ENCODE peak calls at places on chromosomes 1 and 21, in six cellular contexts. S is esophagus squamous epithelium, W is suprapubic skin, F is uterus, P is K562, M is IMR-90. V is an unnamed sample.

GRCh38 chr1:7422081-7422480 is 349.0 kb upstream of the VAMP3 start:
- DNase-seq in S (no peak), W (peak; percentile 57), F (peak; percentile 4), P (no peak), M (no peak), V (no peak)

GRCh38 chr1:23611601-23612327 is 52.5 kb upstream of the ID3 start:
- DNase-seq in S (no peak), W (no peak), F (no peak), P (no peak), M (no peak), V (no peak)

GRCh38 chr1:158078569-158079080 is 85.2 kb downstream of the KIRREL1 start:
- DNase-seq in S (no peak), W (no peak), F (no peak), P (no peak), M (no peak), V (no peak)

GRCh38 chr1:82160903-82161302 is 360.2 kb downstream of the ADGRL2 start:
- DNase-seq in S (no peak), W (no peak), F (no peak), P (no peak), M (no peak), V (no peak)

GRCh38 chr1:198437352-198437751 is 103.1 kb downstream of the ATP6V1G3 start:
- DNase-seq in S (no peak), W (no peak), F (no peak), P (no peak), M (peak; percentile 54), V (no peak)

GRCh38 chr21:44407493-44407892 is 47.8 kb upstream of the LRRC3 start:
- DNase-seq in S (no peak), W (no peak), F (no peak), P (no peak), M (no peak), V (no peak)

GRCh38 chr1:245304698-245305097 is 149.9 kb downstream of the KIF26B start:
- DNase-seq in S (no peak), W (no peak), F (no peak), P (no peak), M (no peak), V (no peak)

GRCh38 chr1:43144228-43144627 is 27.9 kb downstream of the EBNA1BP2 start:
- DNase-seq in S (no peak), W (no peak), F (no peak), P (no peak), M (peak; percentile 69), V (no peak)

GRCh38 chr21:41970751-41971653 is 17.2 kb upstream of the C2CD2 start:
- DNase-seq in S (no peak), W (peak; percentile 48), F (no peak), P (no peak), M (no peak), V (no peak)

GRCh38 chr1:43707191-43708005 is at the start of gene ST3GAL3:
- DNase-seq in S (peak; percentile 51), W (peak; percentile 97), F (peak; percentile 89), P (peak; percentile 98), M (peak; percentile 90), V (peak; percentile 95)

GRCh38 chr1:175597969-175598765 is 145.2 kb downstream of the TNR start:
- DNase-seq in S (no peak), W (no peak), F (no peak), P (no peak), M (peak; percentile 3), V (no peak)

GRCh38 chr21:46182548-46183336 is 1.5 kb downstream of the SPATC1L start:
- DNase-seq in S (no peak), W (peak; percentile 81), F (peak; percentile 66), P (peak; percentile 59), M (no peak), V (peak; percentile 87)

GRCh38 chr21:44510508-44511218 is 29.3 kb downstream of the KRTAP10-1 start:
- DNase-seq in S (no peak), W (no peak), F (no peak), P (peak; percentile 78), M (no peak), V (peak; percentile 94)

GRCh38 chr1:60470231-60470630 is 396.7 kb upstream of the C1orf87 start:
- DNase-seq in S (no peak), W (no peak), F (no peak), P (no peak), M (no peak), V (no peak)

GRCh38 chr1:218302155-218302554 is 17.1 kb downstream of the RRP15 start:
- DNase-seq in S (no peak), W (no peak), F (no peak), P (no peak), M (no peak), V (no peak)

GRCh38 chr1:162950187-162950586 is 89.2 kb upstream of the CCDC190 start:
- DNase-seq in S (no peak), W (no peak), F (no peak), P (no peak), M (no peak), V (no peak)

GRCh38 chr1:183733610-183734219 is 71.2 kb upstream of the RGL1 start:
- DNase-seq in S (no peak), W (no peak), F (no peak), P (no peak), M (no peak), V (no peak)
- H3K27ac ChIP-seq in S (no peak overlapping the region), W (no peak overlapping the region), F (no peak overlapping the region), P (no peak overlapping the region), M (no peak overlapping the region), V (no peak overlapping the region)

GRCh38 chr21:33069645-33069993 is 322 bp upstream of the OLIG1 start:
- DNase-seq in S (no peak), W (no peak), F (no peak), P (no peak), M (no peak), V (no peak)
- TF ChIP-seq POLR2A in S (no peak), W (no peak), F (no peak), P (no peak), M (no peak), V (no peak)

GRCh38 chr1:51313961-51314777 is 16.2 kb downstream of the TTC39A start:
- DNase-seq in S (no peak), W (no peak), F (no peak), P (no peak), M (peak; percentile 87), V (no peak)
- H3K27ac ChIP-seq in S (peak overlapping the region; percentile 83), W (peak overlapping the region; percentile 51), F (peak overlapping the region; percentile 48), P (no peak overlapping the region), M (peak overlapping the region; percentile 69), V (peak overlapping the region; percentile 81)

DNA sequence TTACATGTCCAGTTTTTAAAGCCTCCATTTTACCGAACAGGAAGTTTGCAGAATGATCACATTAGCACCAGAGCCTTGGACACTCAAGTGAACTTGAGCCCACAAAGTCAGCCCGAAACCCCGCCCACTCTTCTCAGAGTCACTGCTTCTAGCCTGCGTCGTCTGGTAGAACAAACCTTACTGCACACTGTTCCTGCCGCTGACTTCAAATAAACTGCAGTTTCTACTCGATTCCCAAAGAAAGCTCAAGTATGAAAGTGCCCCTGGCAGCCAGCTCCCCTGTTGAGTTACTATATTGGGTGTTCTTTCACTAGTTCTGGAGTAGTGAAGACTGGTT is 164.7 kb downstream of the GALNT2 start:
- DNase-seq in S (no peak), W (no peak), F (no peak), P (peak; percentile 75), M (peak; percentile 60), V (no peak)
- TF ChIP-seq POLR2A in S (no peak), W (no peak), F (no peak), P (no peak), M (no peak), V (peak; percentile 74)

DNA sequence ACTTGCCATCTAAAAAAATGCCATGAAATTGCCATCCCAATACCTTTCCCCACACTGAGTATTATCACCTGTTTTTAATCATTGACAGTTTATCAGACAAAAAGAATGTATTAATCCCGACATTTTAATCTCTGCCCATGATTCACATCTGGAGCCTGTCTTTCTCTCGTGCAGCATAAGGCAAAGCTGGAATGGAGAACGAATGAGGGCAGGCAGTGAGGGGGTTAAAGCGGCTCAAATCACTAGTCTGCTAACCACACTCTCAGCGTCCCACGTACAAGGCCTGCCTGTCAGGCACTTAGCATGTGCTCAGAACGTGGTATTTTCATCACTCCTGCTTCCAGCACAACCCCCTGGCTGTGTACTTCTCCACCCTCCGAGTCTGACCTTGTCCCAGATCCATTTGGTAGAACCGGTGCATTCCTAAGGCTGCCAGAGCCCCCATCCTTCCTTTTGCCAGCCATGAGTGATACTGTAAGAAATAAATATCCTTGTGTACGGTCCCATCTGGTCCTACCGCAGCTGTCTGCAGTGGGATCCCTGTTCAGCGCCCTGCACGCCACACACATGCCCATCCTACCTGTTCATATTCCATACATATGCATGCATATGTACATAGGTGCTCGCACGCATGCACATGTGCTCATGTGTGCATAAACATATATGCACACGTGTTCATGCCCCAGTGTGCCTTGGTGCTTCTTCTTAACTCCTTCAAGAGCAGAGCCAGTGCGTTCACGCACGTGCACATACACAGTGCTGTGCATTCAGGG is 34.6 kb upstream of the FHAD1 start:
- DNase-seq in S (no peak), W (no peak), F (no peak), P (no peak), M (no peak), V (no peak)
- H3K27ac ChIP-seq in S (no peak overlapping the region), W (no peak overlapping the region), F (peak overlapping the region; percentile 37), P (no peak overlapping the region), M (peak overlapping the region; percentile 84), V (no peak overlapping the region)

DNA sequence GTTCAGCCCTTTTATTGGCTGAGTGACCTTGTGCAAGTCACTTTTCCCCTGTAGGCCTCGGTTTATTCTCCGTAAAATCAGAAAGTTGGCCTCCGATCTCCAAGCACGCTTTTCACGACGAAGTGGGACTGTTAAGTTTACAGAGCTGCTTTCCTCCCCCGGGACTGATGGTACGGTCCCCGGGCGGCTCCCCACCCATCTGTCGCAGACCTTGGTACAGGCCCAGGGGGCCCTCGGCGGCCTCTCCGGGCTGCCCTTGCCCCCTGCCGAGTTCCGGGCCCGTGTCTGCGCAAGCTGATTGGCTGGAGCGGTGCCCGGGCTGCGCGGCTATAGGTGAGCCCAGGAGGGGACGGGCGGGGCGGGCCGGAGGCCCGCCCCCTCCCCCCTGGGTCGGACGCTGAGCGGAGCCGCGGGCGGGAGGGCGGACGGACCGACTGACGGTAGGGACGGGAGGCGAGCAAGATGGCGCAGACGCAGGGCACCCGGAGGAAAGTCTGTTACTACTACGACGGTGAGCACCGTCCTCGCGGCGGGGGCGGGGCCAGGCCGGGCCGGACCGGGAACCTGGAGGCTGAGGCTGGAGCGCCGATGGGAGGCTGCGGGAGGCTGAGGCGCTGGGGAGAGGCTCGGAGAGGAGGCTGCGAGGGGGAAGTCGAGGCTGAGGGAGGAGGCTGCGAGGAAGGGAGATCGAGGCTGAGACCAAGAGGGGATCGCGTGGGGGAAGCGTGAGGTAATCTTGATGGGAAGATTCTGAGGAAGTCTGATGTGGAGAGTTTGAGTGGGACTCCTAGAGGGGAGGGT is at the start of gene HDAC1:
- DNase-seq in S (peak; percentile 84), W (peak; percentile 95), F (peak; percentile 90), P (peak; percentile 99), M (peak; percentile 91), V (peak; percentile 99)
- TF ChIP-seq POLR2A in S (no peak), W (peak; percentile 22), F (peak; percentile 25), P (peak; percentile 89), M (no peak), V (no peak)

GRCh38 chr1:205528887-205529825 is 24.7 kb downstream of the CDK18 start:
- DNase-seq in S (peak; percentile 23), W (peak; percentile 91), F (peak; percentile 82), P (peak; percentile 87), M (peak; percentile 50), V (peak; percentile 93)
- H3K27ac ChIP-seq in S (no peak overlapping the region), W (no peak overlapping the region), F (no peak overlapping the region), P (no peak overlapping the region), M (no peak overlapping the region), V (no peak overlapping the region)